ENCODE peak calls at places on chromosomes 4 and X, in ten cellular contexts. One of them, this sample, is unnamed.

GRCh38 chrX:46327229-46328081 is 217.8 kb downstream of the ZNF674 start:
- DNase-seq in RKO: no peak
- DNase-seq in psoas muscle: no peak
- DNase-seq in substantia nigra: no peak
- DNase-seq in aorta: peak; percentile 49
- DNase-seq in RWPE1: peak; percentile 78
- DNase-seq in activated CD8-positive, alpha-beta T cell treated with anti-CD3 and anti-CD28 coated beads for 36 hours: no peak
- DNase-seq in NCI-H1092: no peak
- DNase-seq in HT-29: peak; percentile 90
- DNase-seq in midbrain: no peak
- DNase-seq in this sample: no peak

GRCh38 chr4:153204247-153205027 is at the start of gene TRIM2:
- DNase-seq in HT-29: peak; percentile 96
- DNase-seq in psoas muscle: peak; percentile 70
- DNase-seq in substantia nigra: peak; percentile 67
- DNase-seq in RKO: no peak
- DNase-seq in aorta: peak; percentile 58
- DNase-seq in activated CD8-positive, alpha-beta T cell treated with anti-CD3 and anti-CD28 coated beads for 36 hours: peak; percentile 10
- DNase-seq in RWPE1: no peak
- DNase-seq in NCI-H1092: peak; percentile 25
- DNase-seq in midbrain: peak; percentile 89
- DNase-seq in this sample: peak; percentile 40

GRCh38 chr4:126180642-126181041 is 865.9 kb downstream of the FAT4 start:
- DNase-seq in RWPE1: no peak
- DNase-seq in NCI-H1092: no peak
- DNase-seq in HT-29: no peak
- DNase-seq in psoas muscle: no peak
- DNase-seq in RKO: no peak
- DNase-seq in substantia nigra: no peak
- DNase-seq in activated CD8-positive, alpha-beta T cell treated with anti-CD3 and anti-CD28 coated beads for 36 hours: no peak
- DNase-seq in midbrain: no peak
- DNase-seq in aorta: no peak
- DNase-seq in this sample: no peak

GRCh38 chr4:1344696-1345095 is 2.3 kb upstream of the UVSSA start:
- DNase-seq in NCI-H1092: no peak
- DNase-seq in aorta: no peak
- DNase-seq in midbrain: no peak
- DNase-seq in HT-29: no peak
- DNase-seq in RKO: no peak
- DNase-seq in RWPE1: no peak
- DNase-seq in psoas muscle: no peak
- DNase-seq in activated CD8-positive, alpha-beta T cell treated with anti-CD3 and anti-CD28 coated beads for 36 hours: no peak
- DNase-seq in substantia nigra: no peak
- DNase-seq in this sample: no peak

GRCh38 chr4:130808492-130808891 is 1712.5 kb downstream of the C4orf33 start:
- DNase-seq in psoas muscle: no peak
- DNase-seq in activated CD8-positive, alpha-beta T cell treated with anti-CD3 and anti-CD28 coated beads for 36 hours: no peak
- DNase-seq in substantia nigra: no peak
- DNase-seq in NCI-H1092: peak; percentile 0
- DNase-seq in aorta: no peak
- DNase-seq in midbrain: no peak
- DNase-seq in HT-29: peak; percentile 32
- DNase-seq in RKO: peak; percentile 45
- DNase-seq in RWPE1: peak; percentile 15
- DNase-seq in this sample: peak; percentile 67

GRCh38 chr4:178937130-178937529 is 1494.9 kb upstream of the AGA start:
- DNase-seq in HT-29: no peak
- DNase-seq in NCI-H1092: no peak
- DNase-seq in psoas muscle: no peak
- DNase-seq in midbrain: no peak
- DNase-seq in RKO: peak; percentile 32
- DNase-seq in aorta: no peak
- DNase-seq in substantia nigra: no peak
- DNase-seq in activated CD8-positive, alpha-beta T cell treated with anti-CD3 and anti-CD28 coated beads for 36 hours: no peak
- DNase-seq in RWPE1: no peak
- DNase-seq in this sample: peak; percentile 30

GRCh38 chrX:131792789-131793462 is 230.2 kb upstream of the STK26 start:
- DNase-seq in RWPE1: peak; percentile 16
- DNase-seq in substantia nigra: peak; percentile 73
- DNase-seq in aorta: peak; percentile 91
- DNase-seq in NCI-H1092: peak; percentile 32
- DNase-seq in midbrain: peak; percentile 91
- DNase-seq in psoas muscle: peak; percentile 87
- DNase-seq in activated CD8-positive, alpha-beta T cell treated with anti-CD3 and anti-CD28 coated beads for 36 hours: no peak
- DNase-seq in HT-29: peak; percentile 96
- DNase-seq in RKO: peak; percentile 21
- DNase-seq in this sample: no peak

GRCh38 chrX:130716822-130717405 is 186.1 kb downstream of the ENOX2 start:
- DNase-seq in RWPE1: no peak
- DNase-seq in aorta: no peak
- DNase-seq in NCI-H1092: peak; percentile 32
- DNase-seq in substantia nigra: no peak
- DNase-seq in RKO: no peak
- DNase-seq in psoas muscle: no peak
- DNase-seq in activated CD8-positive, alpha-beta T cell treated with anti-CD3 and anti-CD28 coated beads for 36 hours: no peak
- DNase-seq in midbrain: no peak
- DNase-seq in HT-29: no peak
- DNase-seq in this sample: no peak

GRCh38 chrX:112746812-112747630 is 67.3 kb upstream of the LHFPL1 start:
- DNase-seq in RWPE1: no peak
- DNase-seq in substantia nigra: no peak
- DNase-seq in aorta: no peak
- DNase-seq in NCI-H1092: no peak
- DNase-seq in psoas muscle: no peak
- DNase-seq in HT-29: no peak
- DNase-seq in activated CD8-positive, alpha-beta T cell treated with anti-CD3 and anti-CD28 coated beads for 36 hours: no peak
- DNase-seq in RKO: no peak
- DNase-seq in midbrain: no peak
- DNase-seq in this sample: peak; percentile 11

GRCh38 chr4:56732301-56732700 is 51.2 kb upstream of the HOPX start:
- DNase-seq in aorta: no peak
- DNase-seq in midbrain: no peak
- DNase-seq in psoas muscle: no peak
- DNase-seq in substantia nigra: no peak
- DNase-seq in RKO: no peak
- DNase-seq in NCI-H1092: no peak
- DNase-seq in HT-29: no peak
- DNase-seq in RWPE1: no peak
- DNase-seq in activated CD8-positive, alpha-beta T cell treated with anti-CD3 and anti-CD28 coated beads for 36 hours: no peak
- DNase-seq in this sample: no peak

GRCh38 chrX:148361641-148362040 is 138.8 kb upstream of the AFF2 start:
- DNase-seq in RKO: no peak
- DNase-seq in activated CD8-positive, alpha-beta T cell treated with anti-CD3 and anti-CD28 coated beads for 36 hours: no peak
- DNase-seq in psoas muscle: no peak
- DNase-seq in HT-29: no peak
- DNase-seq in aorta: no peak
- DNase-seq in midbrain: no peak
- DNase-seq in RWPE1: no peak
- DNase-seq in substantia nigra: no peak
- DNase-seq in NCI-H1092: no peak
- DNase-seq in this sample: no peak

GRCh38 chr4:151431728-151432127 is 22.8 kb downstream of the FHIP1A start:
- DNase-seq in activated CD8-positive, alpha-beta T cell treated with anti-CD3 and anti-CD28 coated beads for 36 hours: no peak
- DNase-seq in NCI-H1092: no peak
- DNase-seq in HT-29: no peak
- DNase-seq in RKO: no peak
- DNase-seq in midbrain: no peak
- DNase-seq in RWPE1: no peak
- DNase-seq in psoas muscle: no peak
- DNase-seq in aorta: no peak
- DNase-seq in substantia nigra: no peak
- DNase-seq in this sample: no peak

GRCh38 chr4:173230077-173230476 is 61.5 kb downstream of the GALNT7 start:
- DNase-seq in aorta: no peak
- DNase-seq in midbrain: no peak
- DNase-seq in RKO: no peak
- DNase-seq in HT-29: no peak
- DNase-seq in substantia nigra: no peak
- DNase-seq in activated CD8-positive, alpha-beta T cell treated with anti-CD3 and anti-CD28 coated beads for 36 hours: no peak
- DNase-seq in NCI-H1092: no peak
- DNase-seq in psoas muscle: no peak
- DNase-seq in RWPE1: no peak
- DNase-seq in this sample: no peak

GRCh38 chr4:186854256-186854655 is 130.6 kb upstream of the FAT1 start:
- DNase-seq in psoas muscle: no peak
- DNase-seq in midbrain: no peak
- DNase-seq in HT-29: no peak
- DNase-seq in substantia nigra: no peak
- DNase-seq in RKO: peak; percentile 26
- DNase-seq in aorta: no peak
- DNase-seq in RWPE1: no peak
- DNase-seq in activated CD8-positive, alpha-beta T cell treated with anti-CD3 and anti-CD28 coated beads for 36 hours: no peak
- DNase-seq in NCI-H1092: no peak
- DNase-seq in this sample: no peak

GRCh38 chr4:38805530-38806145 is 1.0 kb upstream of the TLR1 start:
- DNase-seq in RKO: no peak
- DNase-seq in aorta: peak; percentile 69
- DNase-seq in substantia nigra: no peak
- DNase-seq in activated CD8-positive, alpha-beta T cell treated with anti-CD3 and anti-CD28 coated beads for 36 hours: peak; percentile 26
- DNase-seq in RWPE1: no peak
- DNase-seq in HT-29: no peak
- DNase-seq in NCI-H1092: no peak
- DNase-seq in midbrain: peak; percentile 33
- DNase-seq in psoas muscle: no peak
- DNase-seq in this sample: peak; percentile 89

GRCh38 chr4:2412534-2412884 is 5.9 kb downstream of the ZFYVE28 start:
- DNase-seq in RKO: no peak
- DNase-seq in psoas muscle: no peak
- DNase-seq in RWPE1: no peak
- DNase-seq in activated CD8-positive, alpha-beta T cell treated with anti-CD3 and anti-CD28 coated beads for 36 hours: peak; percentile 92
- DNase-seq in midbrain: no peak
- DNase-seq in HT-29: peak; percentile 27
- DNase-seq in aorta: no peak
- DNase-seq in substantia nigra: no peak
- DNase-seq in NCI-H1092: no peak
- DNase-seq in this sample: no peak

GRCh38 chrX:56233682-56234081 is 1.5 kb downstream of the KLF8 start:
- DNase-seq in RKO: no peak
- DNase-seq in activated CD8-positive, alpha-beta T cell treated with anti-CD3 and anti-CD28 coated beads for 36 hours: peak; percentile 19
- DNase-seq in aorta: peak; percentile 76
- DNase-seq in HT-29: no peak
- DNase-seq in psoas muscle: peak; percentile 70
- DNase-seq in NCI-H1092: no peak
- DNase-seq in midbrain: no peak
- DNase-seq in substantia nigra: no peak
- DNase-seq in RWPE1: no peak
- DNase-seq in this sample: peak; percentile 4

GRCh38 chr4:38924266-38924827 is 56.7 kb downstream of the FAM114A1 start:
- DNase-seq in aorta: no peak
- DNase-seq in NCI-H1092: no peak
- DNase-seq in HT-29: no peak
- DNase-seq in activated CD8-positive, alpha-beta T cell treated with anti-CD3 and anti-CD28 coated beads for 36 hours: no peak
- DNase-seq in RKO: no peak
- DNase-seq in midbrain: no peak
- DNase-seq in psoas muscle: no peak
- DNase-seq in substantia nigra: no peak
- DNase-seq in RWPE1: no peak
- DNase-seq in this sample: no peak

GRCh38 chrX:139086243-139086642 is 374.7 kb upstream of the FGF13 start:
- DNase-seq in substantia nigra: no peak
- DNase-seq in midbrain: no peak
- DNase-seq in HT-29: no peak
- DNase-seq in RKO: no peak
- DNase-seq in aorta: no peak
- DNase-seq in psoas muscle: no peak
- DNase-seq in RWPE1: no peak
- DNase-seq in NCI-H1092: no peak
- DNase-seq in activated CD8-positive, alpha-beta T cell treated with anti-CD3 and anti-CD28 coated beads for 36 hours: no peak
- DNase-seq in this sample: no peak

GRCh38 chr4:158371158-158371557 is 150.5 kb upstream of the RXFP1 start:
- DNase-seq in substantia nigra: no peak
- DNase-seq in midbrain: no peak
- DNase-seq in NCI-H1092: no peak
- DNase-seq in aorta: no peak
- DNase-seq in psoas muscle: no peak
- DNase-seq in HT-29: no peak
- DNase-seq in RKO: no peak
- DNase-seq in activated CD8-positive, alpha-beta T cell treated with anti-CD3 and anti-CD28 coated beads for 36 hours: no peak
- DNase-seq in RWPE1: peak; percentile 51
- DNase-seq in this sample: no peak

GRCh38 chrX:133495464-133496391 is 80.4 kb upstream of the GPC4 start:
- DNase-seq in midbrain: peak; percentile 6
- DNase-seq in aorta: peak; percentile 61
- DNase-seq in activated CD8-positive, alpha-beta T cell treated with anti-CD3 and anti-CD28 coated beads for 36 hours: no peak
- DNase-seq in NCI-H1092: no peak
- DNase-seq in HT-29: no peak
- DNase-seq in psoas muscle: peak; percentile 75
- DNase-seq in RKO: no peak
- DNase-seq in RWPE1: no peak
- DNase-seq in substantia nigra: no peak
- DNase-seq in this sample: no peak